ENCODE peak calls at places on chromosomes 3 and 15, in five cellular contexts. N is endodermal cell, Z is uterus, M is left ventricle myocardium inferior, F is heart left ventricle. X is an unnamed sample.

GRCh38 chr15:65008989-65009388 is 19.3 kb upstream of the SPG21 start:
- DNase-seq in N (no peak), F (no peak), M (no peak), Z (no peak), X (no peak)

GRCh38 chr3:21392521-21392920 is 358.5 kb downstream of the ZNF385D start:
- DNase-seq in M (no peak), F (no peak), Z (no peak), N (no peak), X (no peak)

GRCh38 chr3:95394286-95394685 is 1331.4 kb downstream of the NSUN3 start:
- DNase-seq in F (no peak), N (no peak), M (no peak), Z (no peak), X (no peak)

GRCh38 chr15:50916395-50916794 is 7.9 kb downstream of the AP4E1 start:
- DNase-seq in Z (no peak), M (no peak), N (no peak), F (no peak), X (no peak)

GRCh38 chr15:95663156-95663831 is 667.2 kb upstream of the NR2F2 start:
- DNase-seq in M (no peak), Z (no peak), N (no peak), F (no peak), X (no peak)

GRCh38 chr15:68781209-68781608 is 39.5 kb downstream of the ANP32A start:
- DNase-seq in F (no peak), M (no peak), N (peak; percentile 10), Z (no peak), X (no peak)

GRCh38 chr3:120506076-120506827 is 55.5 kb upstream of the FSTL1 start:
- DNase-seq in Z (no peak), N (no peak), F (no peak), M (no peak), X (no peak)

GRCh38 chr3:101898752-101899169 is 49.4 kb downstream of the NFKBIZ start:
- DNase-seq in Z (no peak), N (no peak), M (no peak), F (peak; percentile 20), X (no peak)

GRCh38 chr15:98698792-98699191 is 50.5 kb downstream of the IGF1R start:
- DNase-seq in M (no peak), N (no peak), F (no peak), Z (no peak), X (no peak)

GRCh38 chr3:172562881-172563835 is 39.9 kb upstream of the TNFSF10 start:
- DNase-seq in F (no peak), N (no peak), Z (peak; percentile 77), M (no peak), X (no peak)

GRCh38 chr3:56154297-56154696 is 314.0 kb downstream of the ERC2 start:
- DNase-seq in Z (no peak), N (no peak), F (no peak), M (no peak), X (no peak)

GRCh38 chr15:78840661-78841060 is 29.4 kb upstream of the ADAMTS7 start:
- DNase-seq in M (no peak), F (peak; percentile 31), Z (no peak), N (no peak), X (peak; percentile 50)

GRCh38 chr15:25234831-25235230 is 204.0 kb downstream of the UBE3A start:
- DNase-seq in N (no peak), F (peak; percentile 4), M (no peak), Z (no peak), X (peak; percentile 39)

GRCh38 chr3:133578548-133579191 is 5.2 kb downstream of the CDV3 start:
- DNase-seq in Z (no peak), F (no peak), N (no peak), M (no peak), X (no peak)

GRCh38 chr3:54274607-54275006 is 152.3 kb downstream of the CACNA2D3 start:
- DNase-seq in N (no peak), M (no peak), F (no peak), Z (no peak), X (no peak)

GRCh38 chr3:122776675-122777074 is 17.0 kb downstream of the HSPBAP1 start:
- DNase-seq in N (no peak), Z (no peak), F (no peak), M (no peak), X (no peak)

GRCh38 chr3:153209596-153209995 is 47.6 kb downstream of the RAP2B start:
- DNase-seq in N (peak; percentile 91), F (peak; percentile 38), Z (no peak), M (peak; percentile 21), X (no peak)

GRCh38 chr3:76651784-76652183 is 388.1 kb upstream of the ROBO2 start:
- DNase-seq in Z (no peak), N (no peak), F (no peak), M (no peak), X (no peak)

GRCh38 chr3:171261487-171261886 is 198.7 kb downstream of the TNIK start:
- DNase-seq in F (no peak), Z (no peak), M (no peak), N (no peak), X (no peak)

GRCh38 chr3:102081587-102082289 is 232.4 kb downstream of the NFKBIZ start:
- DNase-seq in M (no peak), N (no peak), F (no peak), Z (no peak), X (no peak)

GRCh38 chr3:156304406-156304805 is 184.0 kb downstream of the KCNAB1 start:
- DNase-seq in M (no peak), N (no peak), Z (no peak), F (no peak), X (no peak)

GRCh38 chr15:48565560-48566482 is 79.7 kb downstream of the FBN1 start:
- DNase-seq in N (no peak), F (no peak), M (no peak), Z (no peak), X (no peak)

GRCh38 chr15:70164156-70164900 is 66.6 kb upstream of the TLE3 start:
- DNase-seq in M (no peak), Z (no peak), F (no peak), N (peak; percentile 32), X (no peak)

GRCh38 chr3:45137656-45138181 is 8.5 kb downstream of the CDCP1 start:
- DNase-seq in Z (no peak), N (peak; percentile 52), F (no peak), M (no peak), X (no peak)

GRCh38 chr3:50418845-50419244 is 59.5 kb upstream of the TMEM115 start:
- DNase-seq in Z (no peak), F (no peak), N (no peak), M (no peak), X (no peak)

GRCh38 chr3:147843331-147843730 is 434.2 kb downstream of the ZIC1 start:
- DNase-seq in F (no peak), Z (no peak), M (no peak), N (no peak), X (no peak)

GRCh38 chr3:36063992-36064391 is 316.3 kb upstream of the STAC start:
- DNase-seq in Z (no peak), N (no peak), F (no peak), M (no peak), X (no peak)

GRCh38 chr15:97078556-97078955 is 748.1 kb downstream of the NR2F2 start:
- DNase-seq in N (no peak), F (no peak), Z (no peak), M (no peak), X (no peak)
- H3K4me3 ChIP-seq in N (no peak overlapping the region), F (no peak overlapping the region), Z (no peak overlapping the region), M (no peak overlapping the region), X (no peak overlapping the region)

GRCh38 chr15:76991741-76992645 is 2.9 kb upstream of the PSTPIP1 start:
- DNase-seq in Z (no peak), F (no peak), N (peak; percentile 32), M (no peak), X (no peak)

GRCh38 chr15:76994496-76994895 is 430 bp upstream of the PSTPIP1 start:
- DNase-seq in F (no peak), Z (no peak), N (peak; percentile 34), M (no peak), X (peak; percentile 59)

GRCh38 chr15:76994971-76995945 is at the start of gene PSTPIP1:
- DNase-seq in F (peak; percentile 62), Z (no peak), N (peak; percentile 48), M (peak; percentile 37), X (peak; percentile 81)

GRCh38 chr15:76994001-76994400 is 925 bp upstream of the PSTPIP1 start:
- DNase-seq in F (peak; percentile 65), Z (no peak), M (peak; percentile 51), N (peak; percentile 32), X (peak; percentile 76)

DNA sequence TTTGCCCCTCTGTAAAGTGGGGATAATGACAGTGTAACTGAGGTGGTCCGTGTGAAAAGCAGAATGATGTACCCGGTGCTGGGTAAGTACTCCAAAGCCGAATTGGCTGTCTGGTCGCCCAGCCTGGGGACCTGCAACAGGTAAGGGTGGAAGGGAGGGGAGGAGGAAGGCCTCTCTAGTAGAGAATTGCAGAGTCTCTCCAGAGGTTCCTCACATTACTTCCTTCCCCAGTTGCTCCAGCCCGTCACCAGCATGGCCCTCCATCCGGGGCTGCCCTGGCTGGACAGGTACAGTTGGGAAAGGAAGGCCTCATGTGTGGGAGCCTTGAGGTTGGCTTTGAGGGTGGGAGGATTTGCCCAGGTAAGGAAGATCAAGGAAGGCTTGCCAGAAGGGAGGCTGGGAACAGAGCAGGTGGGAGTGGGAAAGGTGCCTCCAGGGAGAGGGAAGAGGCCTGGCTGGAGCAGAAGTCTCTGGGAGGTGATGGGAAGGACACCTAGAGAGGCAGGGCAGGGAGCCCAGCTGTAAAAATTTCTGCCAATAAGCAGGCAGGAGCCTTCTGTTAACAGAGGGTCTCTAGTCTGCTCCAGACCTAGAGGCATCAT is 1.7 kb upstream of the PSTPIP1 start:
- DNase-seq in N (peak; percentile 6), M (no peak), Z (no peak), F (no peak), X (no peak)
- H3K4me1 ChIP-seq in N (peaks cover 6% of the 10 kb centered on the region), M (peaks cover 36% of the 10 kb centered on the region), Z (no peaks in the 10 kb centered on the region), F (peaks cover 13% of the 10 kb centered on the region), X (no peaks in the 10 kb centered on the region)

GRCh38 chr15:31975446-31976229 is 54.7 kb upstream of the CHRNA7 start:
- DNase-seq in F (no peak), M (no peak), Z (no peak), N (peak; percentile 66), X (no peak)
- TF ChIP-seq CTCF in F (no peak), M (no peak), Z (no peak), N (peak; percentile 58), X (no peak)

DNA sequence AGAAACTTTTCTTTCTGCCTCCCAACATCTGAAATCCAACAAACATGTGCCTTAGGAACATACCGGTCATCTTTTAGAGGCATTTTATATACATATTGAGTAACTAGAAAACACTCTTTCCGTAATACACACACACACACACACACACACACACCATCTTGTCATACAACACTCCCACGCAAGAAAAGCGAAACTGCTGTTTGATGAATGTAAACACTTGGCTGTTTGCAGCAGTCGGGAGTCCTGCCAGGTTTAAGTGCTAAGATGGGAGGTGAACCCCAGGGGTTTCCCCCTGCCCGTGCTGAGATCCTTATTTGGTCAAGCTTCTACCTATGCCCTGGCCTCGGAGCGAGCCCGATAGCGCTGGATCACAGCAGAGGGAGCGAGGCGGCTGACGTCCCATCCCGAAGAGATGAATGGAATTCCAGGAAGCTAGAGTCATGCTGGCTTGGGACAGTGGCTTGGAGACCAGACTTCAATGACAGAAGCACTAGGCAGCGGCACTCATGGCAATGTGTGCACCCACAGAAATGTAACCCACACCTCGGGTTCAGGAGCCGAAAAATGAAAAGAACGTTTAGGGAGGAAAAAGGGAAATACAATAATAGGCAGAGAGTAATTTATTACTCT is 1.3 kb upstream of the THBS1 start:
- DNase-seq in M (peak; percentile 74), F (peak; percentile 76), N (peak; percentile 95), Z (peak; percentile 79), X (peak; percentile 93)
- H3K4me3 ChIP-seq in M (peak overlapping the region; percentile 78), F (no peak overlapping the region), N (peak overlapping the region; percentile 84), Z (peak overlapping the region; percentile 91), X (peak overlapping the region; percentile 89)

X was measured in kidney.